ENCODE peak calls at places on chromosomes 7 and 10, in four cellular contexts. One of them, this sample, is unnamed.

GRCh38 chr10:30861217-30861616 is 170.4 kb downstream of the ZNF438 start:
- DNase-seq in nephron progenitor cell: no peak
- DNase-seq in ecto neural progenitor cell: no peak
- DNase-seq in substantia nigra: no peak
- DNase-seq in this sample: no peak

GRCh38 chr7:23431596-23432284 is 38.6 kb downstream of the IGF2BP3 start:
- DNase-seq in nephron progenitor cell: no peak
- DNase-seq in ecto neural progenitor cell: no peak
- DNase-seq in substantia nigra: no peak
- DNase-seq in this sample: no peak

GRCh38 chr7:47262881-47263280 is 319.0 kb downstream of the TNS3 start:
- DNase-seq in nephron progenitor cell: no peak
- DNase-seq in ecto neural progenitor cell: peak; percentile 27
- DNase-seq in substantia nigra: no peak
- DNase-seq in this sample: no peak

GRCh38 chr10:89392974-89393373 is 551 bp downstream of the IFIT1 start:
- DNase-seq in nephron progenitor cell: no peak
- DNase-seq in ecto neural progenitor cell: no peak
- DNase-seq in substantia nigra: no peak
- DNase-seq in this sample: peak; percentile 58

GRCh38 chr7:155405399-155406318 is 52.3 kb upstream of the EN2 start:
- DNase-seq in nephron progenitor cell: no peak
- DNase-seq in ecto neural progenitor cell: no peak
- DNase-seq in substantia nigra: peak; percentile 59
- DNase-seq in this sample: peak; percentile 76

GRCh38 chr7:128932862-128933821 is 4.6 kb upstream of the IRF5 start:
- DNase-seq in nephron progenitor cell: no peak
- DNase-seq in ecto neural progenitor cell: no peak
- DNase-seq in substantia nigra: no peak
- DNase-seq in this sample: peak; percentile 56

GRCh38 chr10:77554996-77555397 is 82.6 kb downstream of the KCNMA1 start:
- DNase-seq in nephron progenitor cell: no peak
- DNase-seq in ecto neural progenitor cell: no peak
- DNase-seq in substantia nigra: no peak
- DNase-seq in this sample: no peak

GRCh38 chr7:42237891-42238531 is 1.0 kb upstream of the GLI3 start:
- DNase-seq in nephron progenitor cell: peak; percentile 85
- DNase-seq in ecto neural progenitor cell: peak; percentile 89
- DNase-seq in substantia nigra: peak; percentile 37
- DNase-seq in this sample: peak; percentile 48

GRCh38 chr10:52566471-52567246 is 205.9 kb downstream of the MBL2 start:
- DNase-seq in nephron progenitor cell: no peak
- DNase-seq in ecto neural progenitor cell: no peak
- DNase-seq in substantia nigra: no peak
- DNase-seq in this sample: no peak

GRCh38 chr7:128882134-128882533 is 19.5 kb downstream of the ATP6V1F start:
- DNase-seq in nephron progenitor cell: no peak
- DNase-seq in ecto neural progenitor cell: no peak
- DNase-seq in substantia nigra: no peak
- DNase-seq in this sample: no peak

GRCh38 chr7:134899729-134900128 is 86.6 kb upstream of the AGBL3 start:
- DNase-seq in nephron progenitor cell: no peak
- DNase-seq in ecto neural progenitor cell: no peak
- DNase-seq in substantia nigra: no peak
- DNase-seq in this sample: no peak

GRCh38 chr7:5766321-5766761 is 15.1 kb downstream of the RNF216 start:
- DNase-seq in nephron progenitor cell: no peak
- DNase-seq in ecto neural progenitor cell: no peak
- DNase-seq in substantia nigra: no peak
- DNase-seq in this sample: no peak

GRCh38 chr7:74587435-74588126 is 69.9 kb upstream of the GTF2I start:
- DNase-seq in nephron progenitor cell: peak; percentile 71
- DNase-seq in ecto neural progenitor cell: peak; percentile 75
- DNase-seq in substantia nigra: peak; percentile 42
- DNase-seq in this sample: peak; percentile 53

GRCh38 chr7:11203688-11204087 is 230.0 kb downstream of the PHF14 start:
- DNase-seq in nephron progenitor cell: peak; percentile 11
- DNase-seq in ecto neural progenitor cell: no peak
- DNase-seq in substantia nigra: no peak
- DNase-seq in this sample: no peak

GRCh38 chr10:118662228-118663035 is 67.0 kb upstream of the PRLHR start:
- DNase-seq in nephron progenitor cell: no peak
- DNase-seq in ecto neural progenitor cell: no peak
- DNase-seq in substantia nigra: no peak
- DNase-seq in this sample: no peak

GRCh38 chr7:127997226-127997922 is 33.9 kb downstream of the LRRC4 start:
- DNase-seq in nephron progenitor cell: no peak
- DNase-seq in ecto neural progenitor cell: no peak
- DNase-seq in substantia nigra: no peak
- DNase-seq in this sample: no peak

GRCh38 chr10:9437131-9437530 is 1382.6 kb downstream of the GATA3 start:
- DNase-seq in nephron progenitor cell: no peak
- DNase-seq in ecto neural progenitor cell: no peak
- DNase-seq in substantia nigra: no peak
- DNase-seq in this sample: no peak

GRCh38 chr7:47803029-47803428 is 145.2 kb downstream of the PKD1L1 start:
- DNase-seq in nephron progenitor cell: no peak
- DNase-seq in ecto neural progenitor cell: no peak
- DNase-seq in substantia nigra: no peak
- DNase-seq in this sample: no peak

GRCh38 chr7:93902777-93903423 is 3.5 kb upstream of the GNGT1 start:
- DNase-seq in nephron progenitor cell: peak; percentile 20
- DNase-seq in ecto neural progenitor cell: no peak
- DNase-seq in substantia nigra: peak; percentile 5
- DNase-seq in this sample: peak; percentile 20

GRCh38 chr7:43535810-43536585 is 46.9 kb upstream of the STK17A start:
- DNase-seq in nephron progenitor cell: no peak
- DNase-seq in ecto neural progenitor cell: no peak
- DNase-seq in substantia nigra: no peak
- DNase-seq in this sample: no peak

GRCh38 chr7:55147101-55147500 is 128.3 kb downstream of the EGFR start:
- DNase-seq in nephron progenitor cell: no peak
- DNase-seq in ecto neural progenitor cell: no peak
- DNase-seq in substantia nigra: no peak
- DNase-seq in this sample: no peak

This sample was measured in globus pallidus.